ENCODE peak calls at places on chromosomes 12 and 14, in eight cellular contexts. P, J, I, X, N, O, L and A are unnamed samples.

GRCh38 chr14:93137864-93138263 is 22.1 kb upstream of the ITPK1 start:
- DNase-seq in P (peak; percentile 82), J (no peak), I (peak; percentile 71), X (no peak), N (no peak), O (no peak), L (peak; percentile 61), A (no peak)

GRCh38 chr14:100473249-100473648 is 114.0 kb downstream of the BEGAIN start:
- DNase-seq in P (no peak), J (no peak), I (no peak), X (no peak), N (no peak), O (no peak), L (no peak), A (no peak)

GRCh38 chr12:29681370-29681769 is 102.4 kb downstream of the TMTC1 start:
- DNase-seq in P (no peak), J (no peak), I (no peak), X (no peak), N (no peak), O (no peak), L (no peak), A (no peak)

GRCh38 chr12:57549909-57550627 is at the start of gene KIF5A:
- DNase-seq in P (peak; percentile 28), J (peak; percentile 50), I (no peak), X (peak; percentile 79), N (no peak), O (peak; percentile 63), L (no peak), A (peak; percentile 55)

GRCh38 chr12:68236421-68237059 is 10.9 kb upstream of the IL26 start:
- DNase-seq in P (no peak), J (peak; percentile 8), I (peak; percentile 17), X (no peak), N (no peak), O (peak; percentile 27), L (no peak), A (peak; percentile 22)

GRCh38 chr14:94575730-94576585 is 5.3 kb upstream of the SERPINA5 start:
- DNase-seq in P (no peak), J (no peak), I (no peak), X (no peak), N (no peak), O (no peak), L (no peak), A (no peak)

GRCh38 chr12:59736786-59737185 is 141.0 kb downstream of the SLC16A7 start:
- DNase-seq in P (no peak), J (no peak), I (peak; percentile 9), X (no peak), N (no peak), O (no peak), L (no peak), A (no peak)

GRCh38 chr12:29534935-29535334 is 37.4 kb upstream of the OVCH1 start:
- DNase-seq in P (no peak), J (no peak), I (no peak), X (no peak), N (no peak), O (no peak), L (no peak), A (no peak)

GRCh38 chr14:76752744-76753143 is 8.5 kb upstream of the VASH1 start:
- DNase-seq in P (no peak), J (no peak), I (no peak), X (no peak), N (no peak), O (no peak), L (no peak), A (no peak)

GRCh38 chr12:69064734-69065413 is 131.9 kb upstream of the CPM start:
- DNase-seq in P (no peak), J (no peak), I (no peak), X (no peak), N (no peak), O (no peak), L (no peak), A (no peak)

GRCh38 chr14:87994974-87995373 is 2.0 kb upstream of the GALC start:
- DNase-seq in P (peak; percentile 25), J (no peak), I (no peak), X (no peak), N (no peak), O (no peak), L (no peak), A (no peak)

GRCh38 chr12:130367003-130367402 is 29.3 kb downstream of the PIWIL1 start:
- DNase-seq in P (no peak), J (no peak), I (no peak), X (no peak), N (no peak), O (no peak), L (no peak), A (no peak)

GRCh38 chr14:72615511-72616121 is 278.3 kb downstream of the DPF3 start:
- DNase-seq in P (no peak), J (no peak), I (no peak), X (peak; percentile 31), N (no peak), O (no peak), L (no peak), A (no peak)

GRCh38 chr12:124603143-124603542 is 35.7 kb upstream of the NCOR2 start:
- DNase-seq in P (no peak), J (no peak), I (no peak), X (no peak), N (no peak), O (no peak), L (no peak), A (no peak)

GRCh38 chr12:124597041-124597440 is 29.6 kb upstream of the NCOR2 start:
- DNase-seq in P (no peak), J (no peak), I (no peak), X (no peak), N (no peak), O (no peak), L (no peak), A (no peak)

GRCh38 chr12:124601699-124602098 is 34.3 kb upstream of the NCOR2 start:
- DNase-seq in P (no peak), J (no peak), I (no peak), X (no peak), N (no peak), O (no peak), L (no peak), A (no peak)

GRCh38 chr12:124595444-124595843 is 28.0 kb upstream of the NCOR2 start:
- DNase-seq in P (no peak), J (no peak), I (no peak), X (no peak), N (no peak), O (no peak), L (no peak), A (no peak)

DNA sequence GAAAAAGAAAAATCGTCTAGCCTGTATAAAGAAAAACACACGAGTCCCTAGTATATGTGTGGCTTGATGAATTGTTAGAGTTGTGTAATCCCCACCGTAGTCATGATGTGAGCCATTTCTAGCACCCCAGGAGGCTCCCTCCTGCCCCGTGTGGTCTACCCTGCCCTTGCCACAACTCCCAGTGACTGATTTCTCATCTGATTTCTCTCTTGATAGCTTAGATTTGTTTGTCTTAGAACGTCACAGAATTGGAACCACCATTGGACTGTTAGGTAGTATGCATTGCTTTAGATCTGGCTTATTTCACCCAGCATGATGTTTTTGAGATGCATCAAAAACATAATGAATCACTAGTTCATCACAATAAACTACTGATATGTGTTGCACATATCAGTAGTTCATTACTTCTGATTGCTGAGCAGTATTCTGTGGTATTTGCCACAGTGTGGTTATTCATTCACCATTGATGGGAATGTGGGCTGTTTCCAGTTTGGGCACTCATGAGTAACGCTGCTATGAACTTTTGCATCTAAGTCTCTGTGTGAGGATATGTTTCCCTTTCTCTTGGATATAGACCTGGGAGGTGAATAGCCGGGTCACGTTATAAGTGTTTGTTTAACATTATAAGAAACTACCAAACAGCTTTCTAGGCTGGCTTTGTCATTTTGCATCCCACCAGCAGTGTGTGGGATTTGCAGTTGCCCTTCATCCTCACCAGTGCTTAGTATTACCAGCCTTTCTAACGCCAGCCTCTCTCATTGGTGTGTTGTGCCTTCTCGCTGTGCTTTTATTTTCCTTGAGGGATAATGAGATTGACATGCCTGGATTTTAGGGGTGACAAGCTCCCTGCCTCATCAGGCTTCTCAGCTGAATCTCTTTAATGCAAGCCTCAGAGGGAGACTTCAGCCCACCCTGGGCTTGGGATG is 31.9 kb upstream of the NCOR2 start:
- DNase-seq in P (no peak), J (no peak), I (peak; percentile 44), X (no peak), N (no peak), O (no peak), L (no peak), A (no peak)
- TF ChIP-seq CTCF in P (no peak), J (no peak), I (no peak), X (no peak), N (no peak), O (no peak), L (no peak), A (no peak)

GRCh38 chr12:87796961-87797516 is 232.2 kb downstream of the C12orf50 start:
- DNase-seq in P (no peak), J (no peak), I (no peak), X (no peak), N (no peak), O (no peak), L (no peak), A (no peak)

GRCh38 chr12:87795555-87795954 is 233.6 kb downstream of the C12orf50 start:
- DNase-seq in P (no peak), J (no peak), I (no peak), X (no peak), N (no peak), O (no peak), L (no peak), A (no peak)

GRCh38 chr12:87793134-87793533 is 236.1 kb downstream of the C12orf50 start:
- DNase-seq in P (no peak), J (no peak), I (no peak), X (no peak), N (no peak), O (no peak), L (no peak), A (no peak)
- TF ChIP-seq CTCF in P (no peak), J (no peak), I (no peak), X (no peak), N (no peak), O (no peak), L (no peak), A (no peak)

GRCh38 chr12:125512541-125513298 is 447.5 kb downstream of the AACS start:
- DNase-seq in P (no peak), J (no peak), I (no peak), X (no peak), N (no peak), O (no peak), L (no peak), A (no peak)
- TF ChIP-seq CTCF in P (no peak), J (no peak), I (no peak), X (no peak), N (no peak), O (no peak), L (no peak), A (no peak)

DNA sequence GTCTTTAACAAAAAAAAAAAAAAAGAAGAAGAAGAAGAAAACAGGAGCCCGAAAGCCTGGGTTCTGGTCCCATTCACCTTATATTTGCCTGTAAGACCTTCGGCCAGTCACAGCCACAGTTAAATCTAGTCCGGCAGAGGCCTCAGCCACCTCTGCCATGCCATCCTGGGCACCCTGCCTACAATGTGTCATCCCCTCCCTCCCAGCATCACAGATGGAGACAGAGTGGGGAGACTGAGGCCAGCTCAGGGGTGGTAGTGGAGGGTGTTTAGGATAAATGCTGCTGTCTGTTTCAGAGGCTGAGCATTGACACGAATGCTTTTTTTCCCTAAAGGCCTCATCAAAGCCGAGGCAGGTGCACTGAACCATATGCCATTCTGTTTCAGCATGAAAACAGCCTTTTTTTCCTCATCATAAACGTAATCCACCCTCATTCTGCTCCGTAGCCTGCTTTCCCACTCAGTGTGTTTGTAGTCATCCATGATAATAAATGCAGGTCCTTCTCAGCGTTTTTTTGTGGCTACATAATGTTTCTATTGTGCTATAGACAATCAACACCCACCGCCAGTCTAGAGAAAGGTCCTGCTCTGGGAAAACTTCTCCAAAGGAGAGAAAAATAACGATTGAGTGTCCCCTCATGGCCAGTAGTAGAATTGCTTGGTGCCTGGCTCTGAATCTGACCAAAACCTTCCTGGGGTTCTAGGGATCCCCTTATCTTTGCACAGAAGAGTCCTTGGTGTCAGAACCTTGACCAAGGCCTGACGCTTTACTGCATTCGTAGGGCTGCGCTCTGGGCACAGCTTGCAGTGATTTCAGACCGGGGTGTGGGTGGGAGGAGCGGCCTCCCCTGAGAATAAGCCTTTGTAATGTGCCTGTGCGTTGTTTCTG is 41.1 kb upstream of the TSPAN9 start:
- DNase-seq in P (no peak), J (no peak), I (no peak), X (no peak), N (no peak), O (no peak), L (no peak), A (no peak)
- TF ChIP-seq CTCF in P (no peak), J (no peak), I (peak; percentile 17), X (peak; percentile 44), N (peak; percentile 47), O (no peak), L (no peak), A (no peak)